ENCODE peak calls at places on chromosomes 16 and 17, in four cellular contexts. One of them, this sample, is unnamed.
A peak's percentile ranks its signal among the peaks of the same experiment; 100 is the strongest.

GRCh38 chr16:88456356-88457292 is 3.5 kb downstream of the ZFPM1 start:
- DNase-seq in neuronal stem cell: no peak
- DNase-seq in OCI-LY7: peak; percentile 49
- DNase-seq in GM23338: no peak
- DNase-seq in this sample: peak; percentile 93

GRCh38 chr17:83196088-83196765 is 116.8 kb downstream of the METRNL start:
- DNase-seq in GM23338: no peak
- DNase-seq in OCI-LY7: no peak
- DNase-seq in neuronal stem cell: no peak
- DNase-seq in this sample: peak; percentile 94

GRCh38 chr17:8312251-8312650 is 2.2 kb downstream of the ARHGEF15 start:
- DNase-seq in GM23338: no peak
- DNase-seq in OCI-LY7: no peak
- DNase-seq in neuronal stem cell: no peak
- DNase-seq in this sample: peak; percentile 23

GRCh38 chr17:38429476-38430100 is 1.3 kb downstream of the ARHGAP23 start:
- DNase-seq in neuronal stem cell: no peak
- DNase-seq in GM23338: no peak
- DNase-seq in OCI-LY7: no peak
- DNase-seq in this sample: peak; percentile 85

GRCh38 chr16:65200374-65200773 is 78.5 kb upstream of the CDH11 start:
- DNase-seq in OCI-LY7: no peak
- DNase-seq in GM23338: no peak
- DNase-seq in neuronal stem cell: no peak
- DNase-seq in this sample: no peak

GRCh38 chr16:49934557-49935260 is 78.8 kb upstream of the ZNF423 start:
- DNase-seq in OCI-LY7: no peak
- DNase-seq in GM23338: no peak
- DNase-seq in neuronal stem cell: no peak
- DNase-seq in this sample: no peak

GRCh38 chr17:43438626-43439529 is 40.1 kb downstream of the ARL4D start:
- DNase-seq in neuronal stem cell: no peak
- DNase-seq in OCI-LY7: no peak
- DNase-seq in GM23338: peak; percentile 34
- DNase-seq in this sample: peak; percentile 31

GRCh38 chr16:22360963-22361659 is 13.3 kb downstream of the CDR2 start:
- DNase-seq in neuronal stem cell: no peak
- DNase-seq in GM23338: no peak
- DNase-seq in OCI-LY7: no peak
- DNase-seq in this sample: no peak

GRCh38 chr16:87203060-87203656 is 114.0 kb downstream of the C16orf95 start:
- DNase-seq in neuronal stem cell: peak; percentile 64
- DNase-seq in OCI-LY7: peak; percentile 70
- DNase-seq in GM23338: peak; percentile 89
- DNase-seq in this sample: peak; percentile 91

GRCh38 chr16:84986102-84986501 is 25.2 kb downstream of the ZDHHC7 start:
- DNase-seq in OCI-LY7: no peak
- DNase-seq in neuronal stem cell: no peak
- DNase-seq in GM23338: no peak
- DNase-seq in this sample: no peak

GRCh38 chr17:27602721-27603445 is 28.1 kb upstream of the LGALS9 start:
- DNase-seq in OCI-LY7: peak; percentile 72
- DNase-seq in neuronal stem cell: peak; percentile 75
- DNase-seq in GM23338: peak; percentile 90
- DNase-seq in this sample: peak; percentile 99

GRCh38 chr16:11296351-11296705 is 15.2 kb upstream of the PRM1 start:
- DNase-seq in neuronal stem cell: no peak
- DNase-seq in GM23338: no peak
- DNase-seq in OCI-LY7: no peak
- DNase-seq in this sample: no peak

GRCh38 chr17:64282753-64283080 is 19.7 kb upstream of the TEX2 start:
- DNase-seq in OCI-LY7: no peak
- DNase-seq in GM23338: no peak
- DNase-seq in neuronal stem cell: no peak
- DNase-seq in this sample: peak; percentile 13

GRCh38 chr17:1870592-1870991 is 40.8 kb downstream of the RPA1 start:
- DNase-seq in OCI-LY7: no peak
- DNase-seq in neuronal stem cell: no peak
- DNase-seq in GM23338: no peak
- DNase-seq in this sample: no peak

GRCh38 chr16:29675811-29676643 is 3.0 kb upstream of the QPRT start:
- DNase-seq in GM23338: peak; percentile 85
- DNase-seq in neuronal stem cell: no peak
- DNase-seq in OCI-LY7: peak; percentile 72
- DNase-seq in this sample: peak; percentile 87

GRCh38 chr17:81044764-81045589 is 10.0 kb downstream of the BAIAP2 start:
- DNase-seq in neuronal stem cell: no peak
- DNase-seq in GM23338: no peak
- DNase-seq in OCI-LY7: no peak
- DNase-seq in this sample: peak; percentile 98

GRCh38 chr17:56679148-56679766 is 85.8 kb downstream of the NOG start:
- DNase-seq in neuronal stem cell: peak; percentile 46
- DNase-seq in GM23338: peak; percentile 73
- DNase-seq in OCI-LY7: peak; percentile 4
- DNase-seq in this sample: peak; percentile 87

GRCh38 chr17:81080056-81080455 is 45.1 kb downstream of the BAIAP2 start:
- DNase-seq in OCI-LY7: no peak
- DNase-seq in GM23338: no peak
- DNase-seq in neuronal stem cell: no peak
- DNase-seq in this sample: no peak

GRCh38 chr16:58024673-58025350 is 742 bp upstream of the MMP15 start:
- DNase-seq in OCI-LY7: no peak
- DNase-seq in GM23338: peak; percentile 77
- DNase-seq in neuronal stem cell: no peak
- DNase-seq in this sample: peak; percentile 90

GRCh38 chr17:45425125-45425983 is 7.3 kb downstream of the ARHGAP27 start:
- DNase-seq in neuronal stem cell: no peak
- DNase-seq in GM23338: peak; percentile 93
- DNase-seq in OCI-LY7: no peak
- DNase-seq in this sample: peak; percentile 94

GRCh38 chr17:47720754-47721533 is 12.1 kb upstream of the TBX21 start:
- DNase-seq in neuronal stem cell: no peak
- DNase-seq in OCI-LY7: no peak
- DNase-seq in GM23338: peak; percentile 81
- DNase-seq in this sample: no peak

GRCh38 chr17:55743103-55743679 is 7.7 kb upstream of the PCTP start:
- DNase-seq in OCI-LY7: no peak
- DNase-seq in neuronal stem cell: no peak
- DNase-seq in GM23338: no peak
- DNase-seq in this sample: no peak

GRCh38 chr17:2050871-2051387 is 4.0 kb upstream of the HIC1 start:
- DNase-seq in neuronal stem cell: no peak
- DNase-seq in OCI-LY7: no peak
- DNase-seq in GM23338: peak; percentile 77
- DNase-seq in this sample: peak; percentile 93

GRCh38 chr16:81551141-81551808 is 106.7 kb downstream of the CMIP start:
- DNase-seq in OCI-LY7: no peak
- DNase-seq in neuronal stem cell: no peak
- DNase-seq in GM23338: no peak
- DNase-seq in this sample: peak; percentile 97

GRCh38 chr17:62791235-62792121 is 16.6 kb downstream of the MARCHF10 start:
- DNase-seq in neuronal stem cell: no peak
- DNase-seq in GM23338: no peak
- DNase-seq in OCI-LY7: no peak
- DNase-seq in this sample: peak; percentile 87

GRCh38 chr17:82957961-82958491 is 118.2 kb upstream of the ZNF750 start:
- DNase-seq in GM23338: no peak
- DNase-seq in OCI-LY7: no peak
- DNase-seq in neuronal stem cell: no peak
- DNase-seq in this sample: no peak

GRCh38 chr16:57590654-57591085 is 37.8 kb upstream of the ADGRG1 start:
- DNase-seq in neuronal stem cell: no peak
- DNase-seq in GM23338: no peak
- DNase-seq in OCI-LY7: no peak
- DNase-seq in this sample: peak; percentile 47

GRCh38 chr17:231966-232807 is 50.7 kb upstream of the DOC2B start:
- DNase-seq in GM23338: no peak
- DNase-seq in OCI-LY7: peak; percentile 92
- DNase-seq in neuronal stem cell: no peak
- DNase-seq in this sample: no peak

GRCh38 chr17:37168731-37169353 is 206.9 kb upstream of the C17orf78 start:
- DNase-seq in neuronal stem cell: no peak
- DNase-seq in GM23338: no peak
- DNase-seq in OCI-LY7: no peak
- DNase-seq in this sample: no peak

GRCh38 chr16:75742424-75743047 is 16.2 kb upstream of the CPHXL start:
- DNase-seq in neuronal stem cell: peak; percentile 26
- DNase-seq in OCI-LY7: peak; percentile 55
- DNase-seq in GM23338: peak; percentile 70
- DNase-seq in this sample: no peak

GRCh38 chr16:27427538-27427937 is 25.6 kb downstream of the IL21R start:
- DNase-seq in OCI-LY7: no peak
- DNase-seq in neuronal stem cell: no peak
- DNase-seq in GM23338: no peak
- DNase-seq in this sample: no peak

GRCh38 chr17:78468366-78468765 is 89.9 kb downstream of the PGS1 start:
- DNase-seq in neuronal stem cell: no peak
- DNase-seq in GM23338: no peak
- DNase-seq in OCI-LY7: no peak
- DNase-seq in this sample: peak; percentile 13

GRCh38 chr17:76686538-76687277 is 24.1 kb downstream of the MXRA7 start:
- DNase-seq in GM23338: no peak
- DNase-seq in neuronal stem cell: no peak
- DNase-seq in OCI-LY7: no peak
- DNase-seq in this sample: no peak

GRCh38 chr17:76685846-76686245 is 24.9 kb downstream of the MXRA7 start:
- DNase-seq in neuronal stem cell: no peak
- DNase-seq in GM23338: no peak
- DNase-seq in OCI-LY7: no peak
- DNase-seq in this sample: no peak

GRCh38 chr17:76689859-76690258 is 20.9 kb downstream of the MXRA7 start:
- DNase-seq in OCI-LY7: no peak
- DNase-seq in GM23338: no peak
- DNase-seq in neuronal stem cell: no peak
- DNase-seq in this sample: no peak

GRCh38 chr17:76687278-76688164 is 23.2 kb downstream of the MXRA7 start:
- DNase-seq in neuronal stem cell: no peak
- DNase-seq in OCI-LY7: no peak
- DNase-seq in GM23338: no peak
- DNase-seq in this sample: no peak

DNA sequence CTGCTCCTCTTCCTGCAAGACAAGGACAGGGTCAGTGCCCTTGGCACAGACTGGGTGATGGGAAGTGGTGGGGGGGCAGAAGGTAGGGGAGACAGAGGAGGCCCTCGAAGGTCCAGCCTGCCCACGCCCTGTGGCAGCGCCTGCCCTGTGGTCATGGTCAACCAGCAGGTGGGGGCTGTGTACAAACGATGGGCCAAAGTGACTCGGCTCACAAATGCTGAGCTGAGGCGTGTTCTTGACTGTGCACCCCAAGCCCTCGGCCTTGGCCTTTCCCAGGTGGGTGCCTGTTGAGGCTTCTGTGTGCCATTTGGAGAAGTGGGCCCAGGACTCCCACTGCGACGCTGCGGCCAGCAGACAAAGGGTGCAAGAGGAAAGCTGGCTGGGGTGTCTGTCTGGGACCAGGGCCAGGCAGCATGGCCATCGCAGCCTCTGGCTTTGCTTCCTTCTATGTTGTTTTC is 22.6 kb downstream of the MXRA7 start:
- DNase-seq in GM23338: no peak
- DNase-seq in neuronal stem cell: no peak
- DNase-seq in OCI-LY7: no peak
- DNase-seq in this sample: peak; percentile 89
- H3K4me2 ChIP-seq in GM23338: no peak overlapping the region
- H3K4me2 ChIP-seq in neuronal stem cell: no peak overlapping the region
- H3K4me2 ChIP-seq in OCI-LY7: no peak overlapping the region
- H3K4me2 ChIP-seq in this sample: peak overlapping the region; percentile 60

GRCh38 chr17:6244796-6245195 is 174.6 kb downstream of the WSCD1 start:
- DNase-seq in GM23338: no peak
- DNase-seq in neuronal stem cell: no peak
- DNase-seq in OCI-LY7: no peak
- DNase-seq in this sample: no peak

GRCh38 chr17:6241381-6241780 is 171.2 kb downstream of the WSCD1 start:
- DNase-seq in GM23338: peak; percentile 44
- DNase-seq in OCI-LY7: no peak
- DNase-seq in neuronal stem cell: no peak
- DNase-seq in this sample: peak; percentile 8

GRCh38 chr17:6241996-6242395 is 171.8 kb downstream of the WSCD1 start:
- DNase-seq in neuronal stem cell: no peak
- DNase-seq in OCI-LY7: no peak
- DNase-seq in GM23338: no peak
- DNase-seq in this sample: no peak

GRCh38 chr17:6244253-6244652 is 174.1 kb downstream of the WSCD1 start:
- DNase-seq in OCI-LY7: no peak
- DNase-seq in neuronal stem cell: no peak
- DNase-seq in GM23338: no peak
- DNase-seq in this sample: no peak

GRCh38 chr17:6243186-6243585 is 173.0 kb downstream of the WSCD1 start:
- DNase-seq in OCI-LY7: no peak
- DNase-seq in neuronal stem cell: no peak
- DNase-seq in GM23338: no peak
- DNase-seq in this sample: no peak
- H3K4me2 ChIP-seq in OCI-LY7: no peak overlapping the region
- H3K4me2 ChIP-seq in neuronal stem cell: no peak overlapping the region
- H3K4me2 ChIP-seq in GM23338: no peak overlapping the region
- H3K4me2 ChIP-seq in this sample: no peak overlapping the region

GRCh38 chr17:50283246-50283645 is 9.0 kb downstream of the TMEM92 start:
- DNase-seq in neuronal stem cell: no peak
- DNase-seq in GM23338: no peak
- DNase-seq in OCI-LY7: no peak
- DNase-seq in this sample: peak; percentile 46
- H3K4me2 ChIP-seq in neuronal stem cell: no peak overlapping the region
- H3K4me2 ChIP-seq in GM23338: no peak overlapping the region
- H3K4me2 ChIP-seq in OCI-LY7: no peak overlapping the region
- H3K4me2 ChIP-seq in this sample: no peak overlapping the region

DNA sequence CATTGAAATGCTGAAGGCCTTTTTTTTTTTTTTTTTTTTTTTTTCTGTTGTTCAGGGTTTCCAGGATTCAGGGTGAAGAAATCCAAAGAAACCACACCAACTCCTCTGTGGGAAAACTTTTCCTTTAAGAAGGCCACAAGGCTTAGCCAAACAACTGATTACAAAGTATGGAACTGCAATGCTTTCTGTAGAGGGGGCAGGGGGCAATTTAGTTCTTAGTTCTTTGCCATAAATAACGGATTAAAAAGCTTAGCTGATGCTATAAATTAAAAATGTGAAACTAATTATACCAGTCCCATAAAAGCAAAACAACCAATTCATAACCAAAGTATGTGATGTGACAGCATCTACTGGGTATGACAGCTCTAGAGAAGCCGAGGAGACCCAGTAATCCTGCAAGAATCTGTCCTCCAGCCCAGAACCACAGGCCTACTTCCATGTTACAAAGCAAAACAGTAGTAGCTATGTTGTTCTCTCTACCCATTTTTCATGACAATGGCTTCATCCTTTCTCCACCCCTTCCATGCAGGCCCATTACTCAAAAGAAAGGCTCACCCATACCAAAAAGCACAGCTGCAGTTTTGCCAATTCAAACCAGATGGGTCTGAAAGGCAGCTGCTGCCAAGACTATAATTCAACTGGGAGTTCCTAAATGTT is 167.0 kb upstream of the ZFHX3 start:
- DNase-seq in OCI-LY7: no peak
- DNase-seq in neuronal stem cell: no peak
- DNase-seq in GM23338: no peak
- DNase-seq in this sample: no peak
- H3K4me2 ChIP-seq in OCI-LY7: no peak overlapping the region
- H3K4me2 ChIP-seq in neuronal stem cell: no peak overlapping the region
- H3K4me2 ChIP-seq in GM23338: peak overlapping the region; percentile 27
- H3K4me2 ChIP-seq in this sample: peak overlapping the region; percentile 58